ENCODE peak calls at places on chromosomes 12 and 14, in four cellular contexts. A is SK-N-SH, N is HepG2, F is K562. Q is an unnamed sample.

GRCh38 chr14:95222151-95222631 is 64.9 kb upstream of the DICER1 start:
- DNase-seq in A (no peak), N (peak), F (no peak), Q (no peak)

GRCh38 chr14:23564876-23565275 is 2.7 kb downstream of the AP1G2 start:
- DNase-seq in A (no peak), N (no peak), F (no peak), Q (no peak)

GRCh38 chr14:74551903-74552371 is 58.4 kb downstream of the ISCA2 start:
- DNase-seq in A (no peak), N (no peak), F (no peak), Q (no peak)

GRCh38 chr14:56902413-56902812 is 92.1 kb upstream of the OTX2 start:
- DNase-seq in A (no peak), N (no peak), F (no peak), Q (no peak)

GRCh38 chr12:52041695-52042123 is 9.5 kb upstream of the NR4A1 start:
- DNase-seq in A (no peak), N (no peak), F (peak), Q (no peak)

GRCh38 chr12:40586823-40587222 is 105.4 kb upstream of the CNTN1 start:
- DNase-seq in A (no peak), N (no peak), F (no peak), Q (no peak)

GRCh38 chr12:46134205-46134811 is 134.5 kb downstream of the SLC38A1 start:
- DNase-seq in A (no peak), N (no peak), F (no peak), Q (no peak)

GRCh38 chr14:73105727-73106126 is 30.6 kb upstream of the PSEN1 start:
- DNase-seq in A (no peak), N (no peak), F (no peak), Q (no peak)

GRCh38 chr12:112906712-112907414 is at the start of gene OAS1:
- DNase-seq in A (peak), N (peak), F (no peak), Q (no peak)

GRCh38 chr12:92431146-92431545 is 271.6 kb upstream of the PLEKHG7 start:
- DNase-seq in A (no peak), N (no peak), F (peak), Q (no peak)

GRCh38 chr12:69131073-69131472 is 108.3 kb upstream of the CPSF6 start:
- DNase-seq in A (no peak), N (no peak), F (no peak), Q (no peak)

GRCh38 chr14:99137913-99138571 is 134.0 kb downstream of the BCL11B start:
- DNase-seq in A (no peak), N (no peak), F (peak), Q (peak)

GRCh38 chr14:77965919-77966435 is 166.1 kb downstream of the ADCK1 start:
- DNase-seq in A (peak), N (peak), F (peak), Q (no peak)

GRCh38 chr12:116601524-116601923 is 42.3 kb downstream of the MAP1LC3B2 start:
- DNase-seq in A (no peak), N (no peak), F (no peak), Q (no peak)

GRCh38 chr12:121523741-121524140 is 57.1 kb downstream of the KDM2B start:
- DNase-seq in A (no peak), N (no peak), F (no peak), Q (no peak)

GRCh38 chr12:45088608-45089007 is 37.7 kb upstream of the DBX2 start:
- DNase-seq in A (no peak), N (no peak), F (no peak), Q (no peak)

GRCh38 chr14:89388853-89389252 is 28.2 kb downstream of the FOXN3 start:
- DNase-seq in A (no peak), N (no peak), F (no peak), Q (no peak)

DNA sequence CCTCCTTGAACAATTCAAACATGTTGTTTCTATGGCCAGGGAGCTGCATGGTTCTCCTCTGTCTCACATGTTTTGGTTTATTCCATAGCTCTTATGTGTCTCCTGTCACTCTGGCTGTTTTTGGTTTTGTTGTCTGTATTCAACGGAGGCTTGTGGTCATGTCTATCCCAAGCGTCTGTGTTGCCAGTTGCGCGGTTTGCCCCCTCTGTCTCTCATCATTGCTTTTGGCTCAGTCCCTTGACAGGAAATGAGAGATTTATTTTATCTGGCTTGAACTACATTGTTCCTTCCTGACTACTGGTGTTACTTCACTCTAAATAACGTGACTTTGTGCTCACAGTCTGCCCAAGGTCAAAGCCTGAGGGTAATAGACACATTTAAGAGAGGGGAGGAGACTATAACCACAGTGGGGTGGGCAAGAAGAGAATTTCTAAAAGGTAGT is 96.4 kb upstream of the SOX5 start:
- DNase-seq in A (peak), N (peak), F (no peak), Q (no peak)
- TF ChIP-seq ELF1 in A (no peak), N (no peak), F (no peak), Q (no peak)

DNA sequence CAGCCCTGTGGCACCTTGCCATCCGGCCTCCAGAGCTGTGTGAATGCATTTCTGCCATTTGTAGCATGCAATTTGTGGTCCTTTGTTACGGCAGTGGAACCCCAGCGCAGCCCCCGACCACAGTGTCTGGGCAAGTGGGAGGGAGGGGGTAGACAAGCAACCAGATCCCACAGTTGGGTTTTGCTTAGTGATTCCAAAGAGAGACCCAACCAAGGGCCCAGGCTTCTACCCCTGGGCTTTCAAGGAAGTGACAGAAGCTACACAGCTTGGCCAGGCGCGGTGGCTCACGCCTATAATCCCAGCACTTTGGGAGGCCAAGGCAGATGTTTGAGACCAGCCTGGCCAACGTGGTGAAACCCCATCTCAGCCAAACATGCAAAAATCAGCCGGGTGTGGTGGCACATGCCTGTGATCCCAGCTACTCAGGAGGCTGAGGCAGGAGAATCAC is 17.8 kb downstream of the ZBTB42 start:
- DNase-seq in A (no peak), N (no peak), F (no peak), Q (no peak)
- TF ChIP-seq ELF1 in A (no peak), N (no peak), F (no peak), Q (no peak)

GRCh38 chr12:111673503-111673902 is 12.3 kb downstream of the BRAP start:
- DNase-seq in A (peak), N (peak), F (peak), Q (peak)
- TF ChIP-seq ELF1 in A (no peak), N (no peak), F (no peak), Q (no peak)

GRCh38 chr12:29282452-29282851 is 98.5 kb downstream of the ERGIC2 start:
- DNase-seq in A (peak), N (no peak), F (no peak), Q (no peak)

GRCh38 chr12:29287622-29288021 is 93.3 kb downstream of the ERGIC2 start:
- DNase-seq in A (no peak), N (no peak), F (no peak), Q (no peak)

GRCh38 chr12:29286081-29286800 is 94.7 kb downstream of the ERGIC2 start:
- DNase-seq in A (peak), N (no peak), F (no peak), Q (no peak)

GRCh38 chr12:29283969-29284368 is 97.0 kb downstream of the ERGIC2 start:
- DNase-seq in A (no peak), N (no peak), F (no peak), Q (no peak)

GRCh38 chr12:29288031-29288430 is 92.9 kb downstream of the ERGIC2 start:
- DNase-seq in A (no peak), N (no peak), F (no peak), Q (no peak)
- TF ChIP-seq ELF1 in A (no peak), N (no peak), F (no peak), Q (no peak)